ENCODE peak calls at places on chromosome 12, in four cellular contexts. L is T-helper 2 cell, A is EL, Z is fibroblast of lung. Y is an unnamed sample.

GRCh38 chr12:75086086-75087038 is 123.3 kb downstream of the KCNC2 start:
- DNase-seq in L (no peak), A (peak; percentile 35), Z (peak; percentile 83), Y (no peak)

GRCh38 chr12:459430-460258 is at the start of gene B4GALNT3:
- DNase-seq in L (peak; percentile 25), A (no peak), Z (peak; percentile 25), Y (no peak)

GRCh38 chr12:31749024-31749704 is 20.3 kb upstream of the AMN1 start:
- DNase-seq in L (peak; percentile 90), A (peak; percentile 96), Z (peak; percentile 99), Y (peak; percentile 98)

GRCh38 chr12:55043542-55043941 is 23.8 kb downstream of the NEUROD4 start:
- DNase-seq in L (no peak), A (no peak), Z (no peak), Y (no peak)

GRCh38 chr12:64744422-64745258 is 14.6 kb downstream of the GNS start:
- DNase-seq in L (no peak), A (peak; percentile 21), Z (peak; percentile 48), Y (peak; percentile 53)

GRCh38 chr12:111596985-111597730 is 2.0 kb downstream of the ATXN2 start:
- DNase-seq in L (peak; percentile 41), A (peak; percentile 75), Z (peak; percentile 72), Y (peak; percentile 81)

GRCh38 chr12:122481861-122482260 is 18.9 kb downstream of the ZCCHC8 start:
- DNase-seq in L (no peak), A (peak; percentile 50), Z (peak; percentile 55), Y (no peak)

GRCh38 chr12:38921025-38921677 is 15.8 kb upstream of the CPNE8 start:
- DNase-seq in L (peak; percentile 51), A (no peak), Z (peak; percentile 72), Y (peak; percentile 68)

Y was measured in endothelial cell of umbilical vein.